ENCODE peak calls at places on chromosomes 1 and 21, in nine cellular contexts. U is upper lobe of left lung; D is SJSA1; W is CD8-positive, alpha-beta T cell; F is cardiac muscle cell; R is mammary epithelial cell; S is body of pancreas; O is adrenal gland; C is psoas muscle. P is an unnamed sample. For H3K9me3 and H3K4me1, the result is how much of the 10 kb centered on the place peaks cover.

GRCh38 chr21:33478858-33479678 is 706 bp downstream of the TMEM50B start:
- DNase-seq in U (peak), D (no peak), W (peak), F (peak), R (peak), S (peak), O (peak), C (peak), P (peak)

GRCh38 chr1:160853014-160853413 is 9.7 kb downstream of the CD244 start:
- DNase-seq in U (no peak), D (no peak), W (no peak), F (no peak), R (no peak), S (no peak), O (no peak), C (no peak), P (no peak)

GRCh38 chr1:95627244-95627643 is 393.2 kb downstream of the RWDD3 start:
- DNase-seq in U (no peak), D (no peak), W (no peak), F (no peak), R (no peak), S (no peak), O (no peak), C (no peak), P (no peak)

GRCh38 chr1:223129229-223129851 is 13.7 kb downstream of the TLR5 start:
- DNase-seq in U (peak), D (peak), W (peak), F (peak), R (no peak), S (peak), O (peak), C (peak), P (peak)

GRCh38 chr1:205545991-205546390 is 41.5 kb downstream of the CDK18 start:
- DNase-seq in U (no peak), D (peak), W (peak), F (no peak), R (no peak), S (no peak), O (no peak), C (no peak), P (no peak)

GRCh38 chr1:25616932-25617625 is 488 bp downstream of the MAN1C1 start:
- DNase-seq in U (no peak), D (no peak), W (peak), F (peak), R (peak), S (peak), O (peak), C (no peak), P (no peak)

GRCh38 chr1:83029916-83030315 is 969.0 kb downstream of the TTLL7 start:
- DNase-seq in U (no peak), D (no peak), W (no peak), F (no peak), R (no peak), S (no peak), O (no peak), C (no peak), P (no peak)

GRCh38 chr1:151106891-151107290 is 36.3 kb downstream of the GABPB2 start:
- DNase-seq in U (no peak), D (no peak), W (no peak), F (no peak), R (peak), S (no peak), O (no peak), C (no peak), P (no peak)

GRCh38 chr1:208534979-208535378 is 290.8 kb upstream of the PLXNA2 start:
- DNase-seq in U (no peak), D (no peak), W (no peak), F (no peak), R (no peak), S (no peak), O (no peak), C (no peak), P (no peak)

GRCh38 chr1:33903210-33903589 is 39.3 kb downstream of the HMGB4 start:
- DNase-seq in U (no peak), D (no peak), W (no peak), F (no peak), R (no peak), S (no peak), O (no peak), C (no peak), P (no peak)

GRCh38 chr21:14617836-14618235 is 71.7 kb upstream of the SAMSN1 start:
- DNase-seq in U (no peak), D (no peak), W (no peak), F (no peak), R (no peak), S (no peak), O (no peak), C (no peak), P (no peak)

GRCh38 chr1:8740034-8740449 is 77.4 kb downstream of the RERE start:
- DNase-seq in U (no peak), D (peak), W (no peak), F (no peak), R (peak), S (no peak), O (no peak), C (no peak), P (no peak)

GRCh38 chr1:36322786-36323635 is 434 bp downstream of the EVA1B start:
- DNase-seq in U (no peak), D (peak), W (peak), F (no peak), R (peak), S (peak), O (peak), C (peak), P (no peak)

GRCh38 chr1:28176492-28177470 is at the start of gene PTAFR:
- DNase-seq in U (peak), D (no peak), W (no peak), F (no peak), R (no peak), S (no peak), O (peak), C (no peak), P (no peak)

GRCh38 chr1:93446837-93447451 is 974 bp upstream of the FNBP1L start:
- DNase-seq in U (peak), D (no peak), W (no peak), F (no peak), R (peak), S (peak), O (peak), C (peak), P (peak)

GRCh38 chr1:206029484-206029883 is 5.8 kb upstream of the CTSE start:
- DNase-seq in U (peak), D (peak), W (no peak), F (no peak), R (peak), S (peak), O (peak), C (peak), P (no peak)

GRCh38 chr21:41580758-41581554 is 73.0 kb upstream of the TMPRSS2 start:
- DNase-seq in U (no peak), D (no peak), W (no peak), F (no peak), R (peak), S (no peak), O (no peak), C (no peak), P (peak)

GRCh38 chr21:41578083-41578482 is 70.1 kb upstream of the TMPRSS2 start:
- DNase-seq in U (no peak), D (no peak), W (no peak), F (no peak), R (no peak), S (no peak), O (no peak), C (no peak), P (no peak)

GRCh38 chr21:41579692-41580091 is 71.7 kb upstream of the TMPRSS2 start:
- DNase-seq in U (no peak), D (no peak), W (no peak), F (no peak), R (no peak), S (no peak), O (no peak), C (no peak), P (no peak)

GRCh38 chr21:41576010-41576615 is 68.2 kb upstream of the TMPRSS2 start:
- DNase-seq in U (no peak), D (no peak), W (no peak), F (no peak), R (no peak), S (peak), O (no peak), C (no peak), P (no peak)

DNA sequence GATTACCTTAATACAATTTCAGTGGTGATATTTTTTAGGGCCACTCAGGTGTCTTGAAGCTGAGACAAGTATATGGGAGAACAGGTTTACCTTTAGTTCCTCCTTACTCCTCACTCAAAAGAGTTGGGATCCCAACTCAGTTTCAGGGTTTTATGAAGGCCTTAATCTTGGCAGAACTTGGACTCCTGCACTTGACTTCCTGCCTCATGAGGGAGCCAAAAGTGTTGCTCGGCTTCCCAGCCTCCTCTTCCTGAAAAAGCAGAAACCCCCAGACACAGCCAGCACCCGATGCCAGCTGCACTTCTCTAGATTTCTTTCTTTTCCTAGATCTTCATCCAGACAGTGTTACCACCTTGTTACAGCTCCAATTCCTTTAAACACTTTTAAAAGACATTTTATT is 70.8 kb upstream of the TMPRSS2 start:
- DNase-seq in U (no peak), D (no peak), W (no peak), F (no peak), R (no peak), S (peak), O (no peak), C (no peak), P (no peak)
- H3K9me3 ChIP-seq in U (under half), D (under half), W (under half), F (under half), R (under half), S (under half), O (under half), C (under half), P (under half)

DNA sequence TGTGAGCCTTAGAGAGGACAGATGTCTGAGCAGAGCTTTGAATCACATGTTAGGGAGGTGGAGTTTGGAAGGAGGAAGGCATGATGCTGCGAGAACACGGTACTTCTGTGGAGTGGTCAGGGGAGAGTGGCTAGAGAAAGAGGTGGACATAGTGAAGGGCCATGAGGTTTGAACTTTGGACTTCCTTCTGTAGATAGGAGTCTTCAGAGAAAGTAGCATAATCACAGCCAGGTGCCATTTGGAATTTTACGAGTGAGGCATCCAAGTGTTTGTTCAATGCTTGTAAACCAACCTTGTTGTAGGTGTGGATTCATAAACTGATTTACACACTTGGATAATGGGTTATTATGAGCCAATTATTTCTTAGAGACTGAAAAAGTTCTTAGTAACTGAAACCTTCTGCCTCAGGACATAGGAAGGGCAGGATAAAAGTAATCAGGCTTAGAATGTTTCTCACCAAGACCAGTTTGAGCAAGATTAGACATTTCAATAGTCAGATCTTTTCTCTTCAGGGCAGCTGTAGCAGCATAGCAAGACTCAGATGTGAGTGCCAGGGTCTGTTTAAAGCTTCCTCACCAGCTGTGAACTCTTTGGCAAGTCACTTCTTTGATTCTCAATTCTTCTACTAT is 83.5 kb upstream of the HMCN1 start:
- DNase-seq in U (peak), D (no peak), W (no peak), F (no peak), R (peak), S (no peak), O (no peak), C (no peak), P (no peak)
- H3K27ac ChIP-seq in U (no peak), D (no peak), W (no peak), F (no peak), R (no peak), S (no peak), O (no peak), C (no peak), P (peak)

GRCh38 chr1:115706774-115707425 is 61.6 kb downstream of the CASQ2 start:
- DNase-seq in U (no peak), D (no peak), W (no peak), F (peak), R (peak), S (no peak), O (peak), C (no peak), P (no peak)

GRCh38 chr1:115712911-115713609 is 55.5 kb downstream of the CASQ2 start:
- DNase-seq in U (no peak), D (no peak), W (no peak), F (no peak), R (no peak), S (no peak), O (no peak), C (no peak), P (no peak)

GRCh38 chr1:115713906-115714305 is 54.6 kb downstream of the CASQ2 start:
- DNase-seq in U (no peak), D (no peak), W (no peak), F (no peak), R (peak), S (no peak), O (no peak), C (no peak), P (no peak)

GRCh38 chr1:115714572-115715141 is 53.9 kb downstream of the CASQ2 start:
- DNase-seq in U (no peak), D (no peak), W (no peak), F (no peak), R (peak), S (peak), O (no peak), C (no peak), P (no peak)

DNA sequence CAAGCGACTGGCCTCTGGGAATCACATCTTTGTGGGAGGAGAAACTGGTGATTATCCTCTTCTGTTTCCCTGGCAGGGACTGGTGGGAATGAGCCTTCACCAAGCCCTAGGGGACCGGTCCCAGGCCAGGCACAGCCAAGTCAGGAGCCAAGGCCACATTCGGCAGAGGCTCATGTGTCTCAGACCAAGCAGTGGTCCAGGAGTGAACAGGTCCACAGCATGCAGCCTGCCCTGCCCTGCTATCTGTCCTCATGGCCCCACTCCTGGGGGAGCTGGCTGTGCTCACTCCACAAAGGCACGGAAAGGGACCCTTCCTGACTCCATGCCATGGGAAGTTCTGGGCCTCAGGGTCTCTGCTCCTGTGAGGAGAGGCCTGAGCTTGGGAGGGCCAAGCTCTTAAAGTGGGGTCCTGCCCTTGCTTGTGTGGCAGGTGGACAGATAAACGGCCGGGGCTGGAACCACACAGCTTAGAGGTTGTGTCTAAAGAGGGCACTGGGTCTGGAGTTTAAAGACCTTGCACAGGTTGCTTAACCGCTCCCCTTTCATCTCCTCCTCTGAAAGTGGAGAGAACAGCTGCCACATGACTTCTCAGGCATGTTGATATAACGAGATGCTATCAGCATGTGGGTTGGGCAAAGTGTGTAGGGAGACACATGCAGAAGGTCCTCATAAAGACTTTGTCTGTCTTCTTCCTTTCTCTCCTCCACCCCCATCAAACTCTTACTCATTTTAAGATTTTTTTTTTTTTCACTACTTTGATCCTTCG is 57.5 kb downstream of the CASQ2 start:
- DNase-seq in U (no peak), D (no peak), W (no peak), F (no peak), R (peak), S (no peak), O (no peak), C (no peak), P (no peak)
- H3K4me1 ChIP-seq in U (under half), D (under half), W (under half), F (under half), R (under half), S (under half), O (under half), C (under half), P (under half)

GRCh38 chr1:227632325-227632724 is 69.0 kb downstream of the ZNF678 start:
- DNase-seq in U (no peak), D (no peak), W (no peak), F (no peak), R (no peak), S (no peak), O (no peak), C (no peak), P (no peak)
- H3K9me3 ChIP-seq in U (under half), D (under half), W (under half), F (under half), R (under half), S (under half), O (under half), C (under half), P (under half)

GRCh38 chr21:38788275-38788911 is 17.3 kb upstream of the ETS2 start:
- DNase-seq in U (no peak), D (no peak), W (no peak), F (no peak), R (no peak), S (no peak), O (no peak), C (no peak), P (no peak)

GRCh38 chr21:38790961-38791360 is 14.8 kb upstream of the ETS2 start:
- DNase-seq in U (no peak), D (no peak), W (no peak), F (no peak), R (no peak), S (no peak), O (no peak), C (no peak), P (no peak)

GRCh38 chr21:38790038-38790437 is 15.7 kb upstream of the ETS2 start:
- DNase-seq in U (no peak), D (no peak), W (no peak), F (no peak), R (no peak), S (no peak), O (no peak), C (no peak), P (no peak)

GRCh38 chr21:38787461-38788274 is 18.1 kb upstream of the ETS2 start:
- DNase-seq in U (peak), D (peak), W (no peak), F (no peak), R (peak), S (peak), O (peak), C (no peak), P (no peak)

GRCh38 chr21:38789275-38789674 is 16.5 kb upstream of the ETS2 start:
- DNase-seq in U (no peak), D (no peak), W (no peak), F (no peak), R (no peak), S (no peak), O (no peak), C (no peak), P (no peak)
- H3K27ac ChIP-seq in U (no peak), D (no peak), W (no peak), F (no peak), R (no peak), S (no peak), O (no peak), C (no peak), P (peak)

DNA sequence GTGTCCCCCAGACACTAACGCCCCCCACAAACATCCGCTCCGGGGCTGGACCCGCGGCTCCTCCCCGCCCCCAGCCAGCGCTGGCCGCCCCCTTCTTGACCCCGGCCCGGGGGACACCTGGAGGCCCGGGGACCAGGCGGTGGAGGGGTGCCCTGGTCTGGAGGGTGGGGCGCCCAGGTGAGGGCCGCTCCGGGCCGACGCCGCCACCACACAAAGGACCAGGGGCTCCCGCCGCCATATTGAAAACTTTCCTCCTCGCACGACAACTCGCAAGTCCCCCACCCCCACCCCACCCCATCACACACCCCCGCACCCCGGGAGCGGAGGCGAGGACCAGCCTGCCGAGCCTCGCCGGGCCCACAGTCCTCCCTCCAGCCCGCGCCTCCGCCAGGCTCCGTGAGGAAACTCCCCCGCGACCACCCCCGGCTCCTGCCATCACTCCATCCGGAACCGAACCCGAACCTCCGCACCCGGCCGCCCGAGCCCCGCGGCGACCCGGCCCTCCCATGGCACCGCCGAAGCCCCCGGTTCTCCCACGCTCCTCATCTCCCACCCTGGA is 775 bp downstream of the KDM5B start:
- DNase-seq in U (peak), D (no peak), W (peak), F (peak), R (peak), S (peak), O (peak), C (peak), P (peak)
- H3K4me1 ChIP-seq in U (under half), D (under half), W (under half), F (under half), R (under half), S (under half), O (under half), C (under half), P (under half)

DNA sequence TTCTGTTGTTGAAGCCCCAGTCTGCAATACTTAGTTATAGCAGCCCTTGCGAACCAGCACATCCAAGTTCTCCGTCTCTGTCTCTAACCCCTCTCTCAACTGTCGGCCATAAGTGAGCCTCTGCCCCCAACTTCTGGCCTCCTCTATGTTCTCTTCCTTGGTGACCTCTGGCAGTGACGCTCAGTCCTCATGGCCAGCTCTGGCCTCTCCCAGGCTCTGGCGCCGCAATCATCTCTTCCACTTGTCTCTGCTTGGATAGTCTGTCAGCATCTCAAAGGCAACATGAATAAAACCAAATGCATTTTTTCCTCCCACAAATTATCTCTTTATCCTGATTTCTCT is 8.4 kb upstream of the HLCS start:
- DNase-seq in U (no peak), D (no peak), W (no peak), F (no peak), R (no peak), S (no peak), O (no peak), C (no peak), P (no peak)
- H3K9me3 ChIP-seq in U (under half), D (under half), W (under half), F (under half), R (under half), S (under half), O (under half), C (under half), P (under half)

GRCh38 chr1:89989099-89989498 is 5.8 kb upstream of the ZNF326 start:
- DNase-seq in U (no peak), D (no peak), W (no peak), F (no peak), R (no peak), S (no peak), O (no peak), C (no peak), P (no peak)
- H3K27ac ChIP-seq in U (no peak), D (no peak), W (no peak), F (no peak), R (no peak), S (no peak), O (no peak), C (no peak), P (peak)

P was measured in Peyer's patch.